ENCODE peak calls at places on chromosome 14, in five cellular contexts. W is astrocyte, B is HL-60, N is ovary, M is fibroblast of lung. O is an unnamed sample.

GRCh38 chr14:33794791-33795300 is 156.0 kb downstream of the EGLN3 start:
- DNase-seq in W (peak; percentile 98), N (no peak), B (no peak), M (peak; percentile 98), O (no peak)

GRCh38 chr14:93100098-93100497 is 15.6 kb downstream of the ITPK1 start:
- DNase-seq in W (no peak), B (no peak), N (no peak), M (no peak), O (no peak)

GRCh38 chr14:103546651-103547454 is 15.6 kb downstream of the BAG5 start:
- DNase-seq in B (peak; percentile 60), M (no peak), W (no peak), N (peak; percentile 81), O (no peak)

GRCh38 chr14:49972840-49973239 is 80.0 kb downstream of the ARF6 start:
- DNase-seq in M (peak; percentile 94), B (no peak), W (peak; percentile 93), N (peak; percentile 47), O (no peak)

GRCh38 chr14:71142375-71143038 is 235.2 kb downstream of the PCNX1 start:
- DNase-seq in W (peak; percentile 100), N (no peak), B (peak; percentile 81), M (peak; percentile 100), O (peak; percentile 95)

GRCh38 chr14:89378119-89378518 is 38.9 kb downstream of the FOXN3 start:
- DNase-seq in N (no peak), B (no peak), M (peak; percentile 89), W (peak; percentile 87), O (peak; percentile 45)

GRCh38 chr14:101473795-101474562 is 87.3 kb upstream of the DIO3 start:
- DNase-seq in B (no peak), W (no peak), N (no peak), M (no peak), O (no peak)

GRCh38 chr14:59964251-59965007 is 44.5 kb downstream of the LRRC9 start:
- DNase-seq in M (peak; percentile 30), W (peak; percentile 22), N (no peak), B (no peak), O (no peak)

GRCh38 chr14:96362071-96362964 is 823 bp downstream of the ATG2B start:
- DNase-seq in B (peak; percentile 77), W (no peak), N (peak; percentile 21), M (peak; percentile 38), O (no peak)

GRCh38 chr14:38716871-38717270 is 386.2 kb downstream of the SEC23A start:
- DNase-seq in W (peak; percentile 4), N (no peak), B (no peak), M (peak; percentile 13), O (no peak)

GRCh38 chr14:100308112-100308792 is 2.0 kb upstream of the SLC25A29 start:
- DNase-seq in M (no peak), B (no peak), W (no peak), N (no peak), O (no peak)

GRCh38 chr14:37194698-37195097 is 3.0 kb upstream of the MIPOL1 start:
- DNase-seq in B (no peak), W (no peak), N (no peak), M (no peak), O (no peak)

GRCh38 chr14:90698379-90698869 is 117.8 kb downstream of the TTC7B start:
- DNase-seq in N (peak; percentile 63), M (peak; percentile 74), B (no peak), W (peak; percentile 69), O (no peak)

GRCh38 chr14:88695873-88696272 is 96.9 kb downstream of the EML5 start:
- DNase-seq in M (peak; percentile 60), W (peak; percentile 59), B (no peak), N (no peak), O (peak; percentile 23)

GRCh38 chr14:102863381-102863780 is 59.1 kb upstream of the AMN start:
- DNase-seq in N (no peak), M (no peak), B (no peak), W (no peak), O (no peak)

GRCh38 chr14:31449971-31450610 is 7.2 kb downstream of the DTD2 start:
- DNase-seq in W (peak; percentile 19), N (no peak), B (peak; percentile 9), M (peak; percentile 35), O (no peak)

GRCh38 chr14:32307881-32308582 is 21.1 kb upstream of the AKAP6 start:
- DNase-seq in W (no peak), M (no peak), B (no peak), N (no peak), O (no peak)

GRCh38 chr14:76133103-76133502 is 18.6 kb upstream of the GPATCH2L start:
- DNase-seq in B (peak; percentile 9), W (no peak), N (no peak), M (peak; percentile 11), O (no peak)

GRCh38 chr14:64880382-64881121 is 845 bp upstream of the SPTB start:
- DNase-seq in B (peak; percentile 3), N (peak; percentile 15), W (no peak), M (peak; percentile 6), O (no peak)

GRCh38 chr14:101078892-101079221 is 175.3 kb upstream of the RTL1 start:
- DNase-seq in N (no peak), M (no peak), W (no peak), B (no peak), O (no peak)

DNA sequence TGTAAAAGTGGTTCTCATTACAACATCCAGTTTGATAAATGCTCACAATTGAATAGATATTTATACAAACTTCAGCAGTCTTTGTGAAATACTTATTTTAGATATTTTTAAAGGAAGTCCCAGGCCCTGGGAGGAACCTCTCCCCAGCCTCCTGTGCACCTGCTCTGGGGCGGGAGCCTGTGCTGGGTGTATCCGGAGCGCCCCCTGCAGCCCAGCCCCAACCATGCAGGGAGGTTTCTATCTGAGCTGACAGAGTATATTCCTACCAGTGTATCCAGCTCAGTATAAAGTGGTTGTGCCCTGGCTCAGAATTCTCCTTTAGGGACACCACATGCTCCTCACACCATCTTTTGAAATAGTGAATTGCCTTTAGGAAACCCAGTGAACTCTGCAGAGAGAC is 851.8 kb downstream of the TMEM121 start:
- DNase-seq in W (no peak), B (peak; percentile 16), N (no peak), M (no peak), O (no peak)
- TF ChIP-seq CTCF in W (no peak), B (peak; percentile 20), N (no peak), M (no peak), O (no peak)

GRCh38 chr14:45678163-45678562 is 425.2 kb upstream of the MIS18BP1 start:
- DNase-seq in N (no peak), B (no peak), M (no peak), W (no peak), O (no peak)

GRCh38 chr14:45679852-45680251 is 426.9 kb upstream of the MIS18BP1 start:
- DNase-seq in B (no peak), N (no peak), W (peak; percentile 89), M (peak; percentile 92), O (peak; percentile 81)

GRCh38 chr14:45680531-45680930 is 427.5 kb upstream of the MIS18BP1 start:
- DNase-seq in B (no peak), W (no peak), N (no peak), M (no peak), O (no peak)
- H3K4me3 ChIP-seq in B (no peak overlapping the region), W (no peak overlapping the region), N (no peak overlapping the region), M (no peak overlapping the region), O (no peak overlapping the region)

GRCh38 chr14:79583738-79584405 is 627.4 kb downstream of the DIO2 start:
- DNase-seq in N (no peak), W (peak; percentile 86), M (peak; percentile 87), B (no peak), O (no peak)

GRCh38 chr14:79586401-79586800 is 624.9 kb downstream of the DIO2 start:
- DNase-seq in W (no peak), N (no peak), M (no peak), B (no peak), O (no peak)

GRCh38 chr14:79585845-79586244 is 625.5 kb downstream of the DIO2 start:
- DNase-seq in W (peak; percentile 76), B (no peak), M (peak; percentile 85), N (no peak), O (no peak)

GRCh38 chr14:79587194-79587593 is 624.1 kb downstream of the DIO2 start:
- DNase-seq in N (no peak), W (no peak), M (peak; percentile 47), B (no peak), O (no peak)

DNA sequence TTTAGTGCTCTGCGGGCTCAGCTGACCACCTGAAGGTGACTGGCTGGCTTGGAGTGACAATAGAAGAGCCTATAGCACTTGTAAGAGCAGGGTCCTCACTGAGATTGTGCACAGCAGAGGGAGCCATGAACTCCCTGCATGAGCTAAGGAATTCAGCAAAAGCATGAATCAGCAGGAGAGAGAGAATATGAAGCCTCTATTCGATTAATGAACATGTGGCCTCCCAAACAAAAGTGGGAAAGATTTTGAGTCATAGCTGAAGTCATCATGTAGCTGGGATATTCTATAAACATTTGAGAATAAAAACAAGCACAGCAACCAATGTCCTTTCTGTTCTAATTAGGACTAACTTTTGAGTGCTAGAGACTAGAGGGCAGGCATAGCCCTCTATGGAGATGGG is 626.6 kb downstream of the DIO2 start:
- DNase-seq in N (no peak), W (peak; percentile 97), B (no peak), M (peak; percentile 97), O (peak; percentile 86)
- TF ChIP-seq CTCF in N (no peak), W (peak; percentile 50), B (no peak), M (peak; percentile 64), O (peak; percentile 51)

DNA sequence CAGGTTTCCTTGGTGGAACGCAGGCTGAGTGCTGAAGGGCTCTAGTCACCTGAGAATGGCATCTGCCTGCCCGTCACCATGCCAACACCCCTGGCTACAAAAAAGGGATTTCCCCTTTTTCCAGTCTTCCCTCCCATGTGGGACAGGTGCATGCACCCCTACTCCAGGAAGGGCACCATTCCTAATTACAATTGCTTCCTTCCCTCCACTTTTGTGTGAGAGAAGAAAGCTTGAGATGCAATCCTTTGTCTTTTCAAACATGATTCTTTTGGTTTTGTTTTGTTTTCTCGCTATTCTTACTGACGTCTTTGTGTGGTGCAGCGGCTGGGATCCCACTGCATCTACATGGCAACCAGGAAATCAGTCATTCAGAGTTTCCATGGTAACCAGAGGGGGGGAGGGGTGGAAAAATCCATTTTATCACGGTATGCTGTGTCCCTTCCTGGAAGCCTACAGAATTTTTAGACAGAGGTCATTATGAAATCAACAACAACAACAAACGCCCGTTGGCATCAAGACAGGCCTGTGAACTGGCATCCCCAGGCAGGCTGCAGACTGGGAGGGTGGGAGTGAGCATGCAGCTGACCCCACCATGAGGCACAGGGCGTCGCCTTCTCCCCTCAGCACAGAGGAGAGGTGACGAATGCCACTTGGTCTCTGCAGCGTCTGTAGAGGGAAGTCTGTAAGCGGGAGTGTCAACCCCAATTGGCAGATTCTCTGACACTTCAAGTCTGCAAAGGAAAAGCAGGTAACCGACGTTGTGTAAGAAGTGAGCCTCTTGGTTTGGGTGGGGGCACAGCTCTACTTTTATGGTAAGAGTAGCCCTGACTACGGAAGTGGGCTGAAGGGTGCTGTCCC is 13.6 kb upstream of the GNG2 start:
- DNase-seq in M (peak; percentile 54), B (peak; percentile 98), W (peak; percentile 42), N (no peak), O (no peak)
- H3K4me3 ChIP-seq in M (no peak overlapping the region), B (peak overlapping the region; percentile 15), W (no peak overlapping the region), N (no peak overlapping the region), O (no peak overlapping the region)

GRCh38 chr14:67996235-67996634 is 176.7 kb downstream of the RAD51B start:
- DNase-seq in M (no peak), W (no peak), B (no peak), N (no peak), O (no peak)
- TF ChIP-seq CTCF in M (no peak), W (no peak), B (no peak), N (no peak), O (no peak)